ENCODE peak calls at places on chromosomes 13 and 19, in seven cellular contexts. K is cardiac muscle cell; L is IMR-90; M is AG04450; Z is naive thymus-derived CD4-positive, alpha-beta T cell; H is CD4-positive, CD25-positive, alpha-beta regulatory T cell; I is transverse colon. Q is an unnamed sample.

GRCh38 chr13:43522788-43523187 is 264.0 kb downstream of the ENOX1 start:
- DNase-seq in K (no peak), L (peak; percentile 26), M (no peak), Z (no peak), H (no peak), I (no peak), Q (peak; percentile 63)

GRCh38 chr19:920051-920857 is 3.1 kb downstream of the KISS1R start:
- DNase-seq in K (peak; percentile 45), L (no peak), M (no peak), Z (peak; percentile 61), H (peak; percentile 62), I (no peak), Q (no peak)

GRCh38 chr13:40146586-40147240 is 491.3 kb downstream of the COG6 start:
- DNase-seq in K (no peak), L (no peak), M (no peak), Z (no peak), H (no peak), I (no peak), Q (no peak)

GRCh38 chr13:27171244-27171829 is at the start of gene USP12:
- DNase-seq in K (peak; percentile 79), L (peak; percentile 22), M (no peak), Z (peak; percentile 31), H (no peak), I (peak; percentile 32), Q (no peak)

GRCh38 chr19:46493236-46494114 is 2.2 kb downstream of the PNMA8B start:
- DNase-seq in K (no peak), L (no peak), M (no peak), Z (no peak), H (no peak), I (peak; percentile 21), Q (peak; percentile 34)

GRCh38 chr13:50357586-50358118 is 342.4 kb downstream of the KCNRG start:
- DNase-seq in K (no peak), L (peak; percentile 93), M (peak; percentile 50), Z (no peak), H (no peak), I (no peak), Q (peak; percentile 69)

GRCh38 chr19:42270346-42271044 is 1.4 kb downstream of the CIC start:
- DNase-seq in K (no peak), L (no peak), M (no peak), Z (peak; percentile 55), H (peak; percentile 58), I (peak; percentile 63), Q (peak; percentile 91)

GRCh38 chr19:575527-576506 is 3.4 kb downstream of the BSG start:
- DNase-seq in K (peak; percentile 63), L (peak; percentile 37), M (no peak), Z (no peak), H (no peak), I (no peak), Q (peak; percentile 46)

GRCh38 chr13:106619688-106620555 is 52.0 kb upstream of the ARGLU1 start:
- DNase-seq in K (peak; percentile 77), L (peak; percentile 69), M (peak; percentile 32), Z (no peak), H (no peak), I (peak; percentile 26), Q (peak; percentile 84)

GRCh38 chr13:81140675-81141074 is 799.7 kb upstream of the SPRY2 start:
- DNase-seq in K (no peak), L (no peak), M (no peak), Z (no peak), H (no peak), I (no peak), Q (no peak)

GRCh38 chr13:44555207-44555606 is 20.9 kb downstream of the TSC22D1 start:
- DNase-seq in K (no peak), L (no peak), M (no peak), Z (no peak), H (no peak), I (no peak), Q (no peak)

GRCh38 chr19:16582486-16583261 is 10.5 kb upstream of the SLC35E1 start:
- DNase-seq in K (no peak), L (no peak), M (no peak), Z (no peak), H (no peak), I (no peak), Q (no peak)
- H3K4me3 ChIP-seq in K (no peak overlapping the region), L (no peak overlapping the region), M (no peak overlapping the region), Z (no peak overlapping the region), H (no peak overlapping the region), I (no peak overlapping the region), Q (no peak overlapping the region)

GRCh38 chr13:113545455-113545930 is 39.1 kb upstream of the TFDP1 start:
- DNase-seq in K (no peak), L (peak; percentile 47), M (no peak), Z (no peak), H (no peak), I (peak; percentile 8), Q (peak; percentile 59)
- H3K4me3 ChIP-seq in K (no peak overlapping the region), L (no peak overlapping the region), M (no peak overlapping the region), Z (no peak overlapping the region), H (no peak overlapping the region), I (no peak overlapping the region), Q (no peak overlapping the region)

DNA sequence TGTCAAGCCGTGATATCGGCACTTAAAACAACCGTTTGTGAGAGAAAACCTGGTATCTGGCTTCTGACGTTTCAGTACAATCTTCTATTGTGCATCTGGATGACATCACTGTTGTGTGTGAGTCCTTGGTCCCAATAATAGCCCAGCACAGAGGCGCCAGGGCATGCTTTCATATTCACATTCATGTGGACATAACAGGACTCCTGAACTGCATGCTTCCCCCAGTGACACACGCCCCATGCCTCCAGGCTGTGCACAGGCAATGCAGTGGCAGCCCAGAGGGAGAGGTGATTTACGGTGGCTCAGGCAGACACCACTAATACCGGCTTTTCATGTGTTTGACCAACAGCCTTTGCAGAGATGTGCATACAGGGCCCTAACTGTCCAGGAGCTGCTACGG is 58.1 kb downstream of the MRPL57 start:
- DNase-seq in K (no peak), L (no peak), M (no peak), Z (no peak), H (no peak), I (no peak), Q (no peak)
- H3K4me3 ChIP-seq in K (no peak overlapping the region), L (no peak overlapping the region), M (no peak overlapping the region), Z (no peak overlapping the region), H (no peak overlapping the region), I (no peak overlapping the region), Q (no peak overlapping the region)

DNA sequence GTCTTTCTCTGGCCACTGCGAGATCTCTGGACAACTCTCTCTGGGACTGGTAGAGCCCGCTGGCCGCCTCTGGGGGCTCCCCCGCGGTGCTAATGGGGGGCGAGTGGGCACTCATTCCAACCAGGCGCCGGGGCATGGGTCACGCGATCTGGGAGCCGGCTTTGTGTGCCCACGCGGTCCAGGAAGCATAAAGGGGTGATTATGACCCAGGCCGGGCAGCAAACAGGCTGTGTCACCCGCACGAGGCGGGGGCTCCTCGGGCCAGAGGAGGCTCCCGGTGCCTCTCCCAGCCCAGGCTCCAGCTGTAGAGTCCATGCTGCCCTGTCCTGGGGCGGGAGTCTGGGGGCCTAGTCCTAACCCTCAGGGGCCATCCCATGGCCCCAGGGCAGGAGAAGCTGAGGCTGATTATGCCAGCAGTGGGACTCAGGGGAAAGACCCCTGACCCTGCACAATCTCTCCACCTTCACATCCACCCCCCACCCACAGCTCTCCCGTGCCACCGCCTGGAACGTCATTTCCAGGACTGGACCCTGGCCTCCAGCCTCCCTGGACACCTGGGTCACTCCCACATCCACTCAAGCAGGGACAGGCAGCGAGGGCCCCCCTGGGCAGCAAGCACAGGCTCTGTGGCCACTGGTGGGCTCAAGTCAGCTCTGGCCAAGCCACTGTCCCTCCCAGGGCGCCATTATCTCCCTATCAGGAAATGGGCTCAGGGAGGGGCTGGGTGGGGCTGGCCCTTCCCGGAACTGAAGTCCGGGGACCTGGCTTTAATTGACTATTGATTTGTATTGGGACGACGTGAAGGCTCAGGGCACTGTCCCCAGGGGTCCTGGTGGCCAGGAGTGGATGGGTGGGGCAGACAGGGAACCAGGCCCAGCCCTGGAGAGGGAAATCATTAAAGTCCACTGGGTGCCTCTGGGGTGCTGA is 50.0 kb downstream of the PTPRS start:
- DNase-seq in K (no peak), L (no peak), M (no peak), Z (no peak), H (no peak), I (no peak), Q (no peak)
- H3K4me3 ChIP-seq in K (no peak overlapping the region), L (no peak overlapping the region), M (no peak overlapping the region), Z (no peak overlapping the region), H (no peak overlapping the region), I (no peak overlapping the region), Q (no peak overlapping the region)